ENCODE peak calls at places on chromosomes 6 and 20, in four cellular contexts. L, S, Z and B are unnamed samples.

GRCh38 chr6:15987569-15987968 is 141.3 kb upstream of the MYLIP start:
- DNase-seq in L (no peak), S (no peak), Z (no peak), B (no peak)

GRCh38 chr6:160080097-160080496 is 41.5 kb upstream of the SLC22A1 start:
- DNase-seq in Z (no peak), L (no peak), S (no peak), B (no peak)

GRCh38 chr6:165762125-165762524 is 99.1 kb upstream of the PDE10A start:
- DNase-seq in Z (no peak), S (no peak), L (no peak), B (no peak)

GRCh38 chr6:16154904-16155303 is 26.0 kb downstream of the MYLIP start:
- DNase-seq in Z (no peak), L (no peak), S (no peak), B (no peak)

GRCh38 chr6:6315660-6316059 is 4.8 kb downstream of the F13A1 start:
- DNase-seq in Z (no peak), S (peak), L (peak), B (peak)

GRCh38 chr20:57211949-57212889 is 54.2 kb downstream of the BMP7 start:
- DNase-seq in L (no peak), S (peak), Z (no peak), B (no peak)

GRCh38 chr6:34143884-34144580 is 1.9 kb downstream of the GRM4 start:
- DNase-seq in S (no peak), L (peak), Z (peak), B (peak)

GRCh38 chr6:128630213-128630612 is 109.8 kb upstream of the PTPRK start:
- DNase-seq in L (no peak), S (no peak), Z (no peak), B (no peak)

GRCh38 chr20:19889011-19889953 is 127.9 kb upstream of the NAA20 start:
- DNase-seq in S (no peak), Z (no peak), L (no peak), B (no peak)

GRCh38 chr6:166879594-166879993 is 76.8 kb downstream of the RNASET2 start:
- DNase-seq in Z (no peak), S (no peak), L (no peak), B (no peak)

GRCh38 chr6:130365166-130366010 is 429 bp upstream of the TMEM200A start:
- DNase-seq in L (peak), S (peak), Z (peak), B (no peak)

GRCh38 chr6:92777146-92777740 is 642.1 kb downstream of the EPHA7 start:
- DNase-seq in S (no peak), Z (no peak), L (no peak), B (peak)

GRCh38 chr6:145028144-145028818 is 707.0 kb downstream of the EPM2A start:
- DNase-seq in Z (no peak), L (peak), S (no peak), B (peak)

GRCh38 chr6:15366003-15366535 is 120.2 kb downstream of the JARID2 start:
- DNase-seq in S (no peak), L (no peak), Z (no peak), B (no peak)

GRCh38 chr20:16007164-16007563 is 566.1 kb downstream of the KIF16B start:
- DNase-seq in S (no peak), L (no peak), Z (no peak), B (no peak)

GRCh38 chr6:89694428-89694827 is 55.9 kb upstream of the LYRM2 start:
- DNase-seq in S (no peak), Z (no peak), L (no peak), B (no peak)

GRCh38 chr6:137271245-137272183 is 52.3 kb upstream of the IFNGR1 start:
- DNase-seq in Z (no peak), L (peak), S (no peak), B (peak)